ENCODE peak calls at places on chromosome 22, in ten cellular contexts. N, J, E, G, B, R, I, O, C and A are unnamed samples.

GRCh38 chr22:41028841-41029240 is 63.6 kb upstream of the EP300 start:
- DNase-seq in N (no peak), J (peak), E (no peak), G (peak), B (peak), R (no peak), I (no peak), O (no peak), C (no peak), A (no peak)

GRCh38 chr22:41563051-41563711 is 2.4 kb downstream of the CSDC2 start:
- DNase-seq in N (no peak), J (peak), E (peak), G (peak), B (peak), R (no peak), I (no peak), O (peak), C (no peak), A (peak)

GRCh38 chr22:44723801-44724200 is 21.8 kb downstream of the PRR5 start:
- DNase-seq in N (no peak), J (peak), E (no peak), G (no peak), B (no peak), R (no peak), I (no peak), O (no peak), C (no peak), A (no peak)

GRCh38 chr22:39457546-39458442 is 982 bp downstream of the MGAT3 start:
- DNase-seq in N (no peak), J (no peak), E (no peak), G (no peak), B (no peak), R (no peak), I (no peak), O (no peak), C (peak), A (peak)

GRCh38 chr22:41260871-41261270 is 20.1 kb upstream of the CHADL start:
- DNase-seq in N (no peak), J (no peak), E (no peak), G (no peak), B (no peak), R (no peak), I (no peak), O (no peak), C (no peak), A (no peak)

GRCh38 chr22:47296405-47297260 is 534.2 kb downstream of the TBC1D22A start:
- DNase-seq in N (no peak), J (no peak), E (no peak), G (no peak), B (no peak), R (no peak), I (no peak), O (no peak), C (no peak), A (no peak)

GRCh38 chr22:49365910-49366309 is 461.8 kb downstream of the BRD1 start:
- DNase-seq in N (no peak), J (no peak), E (no peak), G (no peak), B (no peak), R (no peak), I (no peak), O (no peak), C (no peak), A (no peak)

GRCh38 chr22:17540481-17540880 is 22.8 kb upstream of the SLC25A18 start:
- DNase-seq in N (no peak), J (no peak), E (no peak), G (no peak), B (no peak), R (no peak), I (no peak), O (no peak), C (no peak), A (peak)

GRCh38 chr22:34878996-34879395 is 187.0 kb upstream of the ISX start:
- DNase-seq in N (no peak), J (no peak), E (no peak), G (peak), B (peak), R (no peak), I (no peak), O (no peak), C (no peak), A (no peak)

GRCh38 chr22:18113680-18114394 is 3.2 kb downstream of the TUBA8 start:
- DNase-seq in N (no peak), J (no peak), E (no peak), G (no peak), B (no peak), R (no peak), I (no peak), O (no peak), C (no peak), A (no peak)

GRCh38 chr22:37776639-37777005 is 31.1 kb upstream of the GCAT start:
- DNase-seq in N (no peak), J (no peak), E (no peak), G (no peak), B (no peak), R (no peak), I (no peak), O (no peak), C (no peak), A (no peak)
- TF ChIP-seq CTCF in N (no peak), J (no peak), E (no peak), G (no peak), B (no peak), R (no peak), I (no peak), O (no peak), C (no peak), A (no peak)

GRCh38 chr22:21714784-21715183 is 20.8 kb downstream of the YPEL1 start:
- DNase-seq in N (no peak), J (no peak), E (no peak), G (no peak), B (no peak), R (no peak), I (no peak), O (no peak), C (no peak), A (no peak)

GRCh38 chr22:21714059-21714770 is 21.4 kb downstream of the YPEL1 start:
- DNase-seq in N (no peak), J (no peak), E (no peak), G (no peak), B (no peak), R (peak), I (peak), O (no peak), C (no peak), A (no peak)

GRCh38 chr22:21712751-21713427 is 22.7 kb downstream of the YPEL1 start:
- DNase-seq in N (peak), J (peak), E (peak), G (peak), B (no peak), R (peak), I (peak), O (peak), C (peak), A (peak)

GRCh38 chr22:21711851-21712250 is 23.7 kb downstream of the YPEL1 start:
- DNase-seq in N (no peak), J (no peak), E (no peak), G (no peak), B (no peak), R (no peak), I (no peak), O (no peak), C (no peak), A (no peak)

GRCh38 chr22:21713428-21714058 is 22.1 kb downstream of the YPEL1 start:
- DNase-seq in N (no peak), J (no peak), E (no peak), G (no peak), B (no peak), R (no peak), I (no peak), O (no peak), C (no peak), A (no peak)
- TF ChIP-seq CTCF in N (no peak), J (no peak), E (no peak), G (no peak), B (no peak), R (no peak), I (no peak), O (no peak), C (no peak), A (no peak)

GRCh38 chr22:30368420-30368819 is 11.6 kb downstream of the CCDC157 start:
- DNase-seq in N (no peak), J (no peak), E (no peak), G (no peak), B (no peak), R (no peak), I (no peak), O (no peak), C (no peak), A (no peak)

GRCh38 chr22:30371321-30371720 is 14.5 kb downstream of the CCDC157 start:
- DNase-seq in N (no peak), J (no peak), E (no peak), G (no peak), B (no peak), R (no peak), I (no peak), O (no peak), C (no peak), A (no peak)

GRCh38 chr22:30372915-30373314 is 14.3 kb downstream of the RNF215 start:
- DNase-seq in N (no peak), J (no peak), E (no peak), G (no peak), B (no peak), R (no peak), I (no peak), O (no peak), C (no peak), A (no peak)

GRCh38 chr22:30371981-30372380 is 15.2 kb downstream of the CCDC157 start:
- DNase-seq in N (no peak), J (no peak), E (no peak), G (no peak), B (no peak), R (no peak), I (no peak), O (peak), C (no peak), A (no peak)

DNA sequence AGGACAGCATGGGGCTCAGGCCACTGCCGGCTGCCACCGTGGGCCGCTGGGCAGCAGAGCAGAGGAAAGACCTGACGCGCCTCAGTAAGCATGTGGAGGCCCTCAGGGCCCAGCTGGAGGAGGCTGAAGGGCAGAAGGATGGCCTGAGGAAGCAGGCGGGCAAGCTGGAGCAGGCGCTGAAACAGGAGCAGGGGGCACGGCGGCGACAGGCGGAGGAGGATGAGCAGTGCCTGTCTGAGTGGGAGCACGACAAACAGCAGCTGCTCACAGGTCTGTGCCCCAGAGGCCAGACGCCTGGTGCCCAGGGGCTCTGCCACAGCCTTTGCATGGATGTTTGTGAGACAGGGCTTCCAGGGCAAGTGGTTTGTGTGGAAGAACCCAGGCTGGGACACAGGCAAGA is 13.9 kb downstream of the CCDC157 start:
- DNase-seq in N (no peak), J (no peak), E (no peak), G (no peak), B (no peak), R (no peak), I (no peak), O (no peak), C (no peak), A (peak)
- TF ChIP-seq CTCF in N (no peak), J (no peak), E (no peak), G (no peak), B (no peak), R (no peak), I (no peak), O (no peak), C (no peak), A (no peak)

GRCh38 chr22:28002181-28002700 is 83.2 kb upstream of the PITPNB start:
- DNase-seq in N (no peak), J (no peak), E (no peak), G (no peak), B (no peak), R (no peak), I (no peak), O (no peak), C (no peak), A (no peak)
- TF ChIP-seq CTCF in N (no peak), J (no peak), E (no peak), G (no peak), B (no peak), R (no peak), I (no peak), O (no peak), C (no peak), A (no peak)

DNA sequence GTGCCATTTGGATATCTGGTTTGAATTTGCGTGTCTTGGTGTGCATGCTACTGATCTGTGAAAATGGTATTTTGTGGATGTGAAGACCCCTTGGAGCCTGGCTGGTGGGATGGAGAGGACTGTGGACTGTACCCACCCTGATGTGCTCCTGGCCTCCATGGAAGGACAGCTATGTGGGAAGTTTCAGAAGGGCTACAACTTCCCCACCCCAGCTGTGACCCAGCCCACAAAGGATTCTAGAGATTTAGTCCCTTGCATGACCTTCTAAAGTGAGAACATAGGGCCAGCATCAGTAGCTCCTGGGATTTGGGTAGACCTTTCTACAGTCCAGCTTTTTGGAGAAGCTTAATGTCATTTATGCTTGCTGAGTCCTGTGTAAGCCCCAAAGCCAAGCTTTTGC is 173.4 kb downstream of the BCR start:
- DNase-seq in N (no peak), J (no peak), E (no peak), G (no peak), B (no peak), R (no peak), I (no peak), O (no peak), C (no peak), A (no peak)
- TF ChIP-seq CTCF in N (no peak), J (no peak), E (no peak), G (no peak), B (no peak), R (no peak), I (no peak), O (no peak), C (no peak), A (no peak)

DNA sequence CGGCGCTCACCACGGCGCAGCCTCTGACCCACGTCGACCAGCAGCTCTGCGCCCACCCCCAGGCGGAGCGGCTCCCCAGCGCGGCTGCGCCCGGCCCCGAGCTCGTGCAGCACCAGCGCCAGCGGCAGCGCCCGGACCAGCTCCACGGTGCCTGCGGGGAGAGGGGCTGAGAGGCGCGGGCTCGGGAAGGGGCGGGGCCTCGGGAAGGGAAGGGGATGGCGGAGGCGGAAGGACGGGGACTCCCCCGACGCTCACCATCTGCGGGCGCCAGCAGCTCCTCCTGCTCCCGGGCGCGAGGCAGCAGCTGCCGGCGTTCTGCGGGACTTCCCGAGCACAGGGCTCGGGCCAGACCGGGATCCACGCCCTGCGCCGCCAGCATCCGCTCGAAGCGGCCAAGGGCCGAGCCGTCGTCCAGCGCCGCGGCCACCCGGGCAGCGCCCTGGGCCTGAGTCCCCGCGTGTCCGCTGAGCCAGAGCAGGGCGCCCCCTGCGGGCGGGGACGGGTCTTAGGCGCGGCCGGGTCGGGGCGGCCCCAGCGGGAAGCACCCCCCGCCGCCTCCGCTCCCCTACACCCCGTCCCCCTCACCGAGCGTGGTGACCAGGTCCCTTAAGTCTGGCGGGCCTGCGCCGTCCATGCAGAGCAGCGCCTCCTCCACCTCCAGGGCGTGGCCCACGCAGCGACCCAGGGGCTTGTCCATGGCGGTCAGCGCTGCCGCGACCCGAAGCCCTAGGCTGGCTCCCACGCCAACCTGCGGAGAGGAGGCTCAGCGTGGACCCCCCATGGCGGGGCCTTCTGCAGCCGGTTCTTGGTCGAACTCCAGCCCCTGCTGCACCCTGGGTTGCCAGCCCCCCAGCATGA is 822 bp upstream of the SCO2 start:
- DNase-seq in N (peak), J (peak), E (peak), G (peak), B (no peak), R (peak), I (peak), O (peak), C (peak), A (peak)
- TF ChIP-seq CTCF in N (peak), J (peak), E (peak), G (no peak), B (no peak), R (peak), I (peak), O (peak), C (peak), A (peak)

DNA sequence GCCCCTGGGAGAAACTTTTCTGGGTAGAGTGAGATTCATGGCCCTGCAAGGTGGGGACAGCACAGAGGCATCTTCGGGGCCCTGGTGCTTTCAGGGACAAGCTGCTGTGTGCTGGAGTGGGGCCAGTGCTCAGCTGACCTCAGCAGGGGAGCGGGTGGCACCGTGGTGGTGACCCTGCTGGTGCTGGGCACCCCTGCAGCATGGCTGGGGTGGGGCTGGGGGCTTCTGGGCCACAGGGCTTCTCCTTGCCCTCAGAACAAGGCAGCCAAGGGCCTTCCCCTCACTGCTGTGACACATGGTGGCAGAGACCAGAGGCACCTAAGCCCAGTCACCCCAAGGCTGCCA is 24.9 kb upstream of the GNB1L start:
- DNase-seq in N (no peak), J (no peak), E (peak), G (no peak), B (no peak), R (peak), I (peak), O (no peak), C (no peak), A (peak)
- TF ChIP-seq CTCF in N (no peak), J (no peak), E (no peak), G (no peak), B (no peak), R (no peak), I (no peak), O (no peak), C (no peak), A (no peak)

DNA sequence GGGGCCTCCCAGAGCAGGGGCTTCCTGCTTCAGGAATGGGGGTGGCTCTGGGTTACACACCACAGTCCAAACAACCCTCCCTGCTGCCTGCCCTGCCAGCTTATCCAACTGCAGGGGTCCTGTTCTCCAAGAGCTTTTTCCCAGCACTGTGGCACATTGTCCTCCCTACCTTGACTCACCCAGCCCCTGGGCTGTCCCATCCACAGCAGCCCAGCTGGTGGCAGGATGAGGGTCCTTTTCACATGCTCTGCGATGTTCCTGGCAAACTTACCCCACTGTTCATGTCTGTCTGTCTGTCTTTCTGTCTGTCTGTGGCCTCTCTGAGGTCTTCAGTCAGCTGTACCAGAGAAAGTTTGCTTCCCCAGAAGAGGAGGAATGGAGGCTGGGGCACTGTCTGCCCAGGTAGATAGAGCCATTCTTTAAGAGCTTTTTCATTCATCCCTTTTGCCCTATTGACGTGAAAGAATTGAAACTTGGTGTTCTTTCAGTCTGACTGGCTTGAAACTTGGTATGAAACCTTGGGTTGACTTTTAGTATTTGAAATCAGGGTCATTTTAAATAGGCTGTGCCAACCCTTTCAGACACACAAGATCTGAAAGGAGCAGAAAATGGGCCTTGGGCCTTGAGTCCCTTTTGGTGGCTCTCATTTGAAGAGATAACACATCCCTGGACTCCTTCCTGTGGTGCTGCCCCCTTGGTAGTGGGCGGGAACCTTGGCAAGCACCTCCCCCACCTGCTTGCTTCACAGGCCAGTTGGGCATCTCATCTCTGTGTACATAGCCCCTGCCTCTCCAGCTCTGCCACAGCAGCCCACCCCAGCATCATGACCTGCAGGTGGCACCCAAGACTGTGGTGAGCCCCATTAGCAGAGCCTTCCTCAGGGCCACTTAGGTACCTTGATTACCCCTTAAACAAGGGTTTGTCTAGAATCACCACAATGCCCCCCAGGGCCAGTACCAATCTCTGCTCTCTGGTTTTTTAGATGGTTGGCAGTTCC is 74.6 kb upstream of the SUSD2 start:
- DNase-seq in N (no peak), J (no peak), E (peak), G (no peak), B (no peak), R (no peak), I (no peak), O (no peak), C (peak), A (no peak)
- TF ChIP-seq CTCF in N (no peak), J (peak), E (no peak), G (no peak), B (peak), R (peak), I (no peak), O (peak), C (peak), A (no peak)